ENCODE peak calls at places on chromosome 19, in six cellular contexts. One of them, this sample, is unnamed.

GRCh38 chr19:38727868-38728660 is 16.2 kb downstream of the CAPN12 start:
- DNase-seq in PC-3: no peak
- DNase-seq in cardiac fibroblast: peak; percentile 86
- DNase-seq in PC-9: no peak
- DNase-seq in gastrocnemius medialis: no peak
- DNase-seq in cardiac muscle cell: no peak
- DNase-seq in this sample: no peak

GRCh38 chr19:16660763-16661479 is at the start of gene TMEM38A:
- DNase-seq in PC-3: peak; percentile 45
- DNase-seq in cardiac fibroblast: no peak
- DNase-seq in PC-9: peak; percentile 80
- DNase-seq in gastrocnemius medialis: peak; percentile 58
- DNase-seq in cardiac muscle cell: peak; percentile 63
- DNase-seq in this sample: peak; percentile 53

GRCh38 chr19:4722671-4723464 is 774 bp downstream of the DPP9 start:
- DNase-seq in PC-3: peak; percentile 42
- DNase-seq in cardiac fibroblast: peak; percentile 89
- DNase-seq in PC-9: no peak
- DNase-seq in gastrocnemius medialis: no peak
- DNase-seq in cardiac muscle cell: no peak
- DNase-seq in this sample: no peak

GRCh38 chr19:29054886-29055675 is 157.9 kb downstream of the UQCRFS1 start:
- DNase-seq in PC-3: no peak
- DNase-seq in cardiac fibroblast: no peak
- DNase-seq in PC-9: no peak
- DNase-seq in gastrocnemius medialis: no peak
- DNase-seq in cardiac muscle cell: no peak
- DNase-seq in this sample: no peak

GRCh38 chr19:682678-683320 is 6.6 kb downstream of the FSTL3 start:
- DNase-seq in PC-3: no peak
- DNase-seq in cardiac fibroblast: no peak
- DNase-seq in PC-9: no peak
- DNase-seq in gastrocnemius medialis: no peak
- DNase-seq in cardiac muscle cell: no peak
- DNase-seq in this sample: no peak

GRCh38 chr19:41350735-41351338 is 2.9 kb downstream of the TGFB1 start:
- DNase-seq in PC-3: no peak
- DNase-seq in cardiac fibroblast: peak; percentile 29
- DNase-seq in PC-9: no peak
- DNase-seq in gastrocnemius medialis: no peak
- DNase-seq in cardiac muscle cell: no peak
- DNase-seq in this sample: no peak

GRCh38 chr19:28067882-28068281 is 1145.1 kb downstream of the UQCRFS1 start:
- DNase-seq in PC-3: no peak
- DNase-seq in cardiac fibroblast: no peak
- DNase-seq in PC-9: no peak
- DNase-seq in gastrocnemius medialis: no peak
- DNase-seq in cardiac muscle cell: no peak
- DNase-seq in this sample: no peak

GRCh38 chr19:6233827-6234511 is 45.8 kb downstream of the MLLT1 start:
- DNase-seq in PC-3: no peak
- DNase-seq in cardiac fibroblast: peak; percentile 44
- DNase-seq in PC-9: no peak
- DNase-seq in gastrocnemius medialis: peak; percentile 62
- DNase-seq in cardiac muscle cell: no peak
- DNase-seq in this sample: no peak

GRCh38 chr19:40612831-40613668 is 11.9 kb downstream of the LTBP4 start:
- DNase-seq in PC-3: no peak
- DNase-seq in cardiac fibroblast: no peak
- DNase-seq in PC-9: peak; percentile 79
- DNase-seq in gastrocnemius medialis: no peak
- DNase-seq in cardiac muscle cell: peak; percentile 64
- DNase-seq in this sample: peak; percentile 52

GRCh38 chr19:29576761-29577661 is 29.1 kb upstream of the POP4 start:
- DNase-seq in PC-3: no peak
- DNase-seq in cardiac fibroblast: no peak
- DNase-seq in PC-9: no peak
- DNase-seq in gastrocnemius medialis: no peak
- DNase-seq in cardiac muscle cell: no peak
- DNase-seq in this sample: no peak

DNA sequence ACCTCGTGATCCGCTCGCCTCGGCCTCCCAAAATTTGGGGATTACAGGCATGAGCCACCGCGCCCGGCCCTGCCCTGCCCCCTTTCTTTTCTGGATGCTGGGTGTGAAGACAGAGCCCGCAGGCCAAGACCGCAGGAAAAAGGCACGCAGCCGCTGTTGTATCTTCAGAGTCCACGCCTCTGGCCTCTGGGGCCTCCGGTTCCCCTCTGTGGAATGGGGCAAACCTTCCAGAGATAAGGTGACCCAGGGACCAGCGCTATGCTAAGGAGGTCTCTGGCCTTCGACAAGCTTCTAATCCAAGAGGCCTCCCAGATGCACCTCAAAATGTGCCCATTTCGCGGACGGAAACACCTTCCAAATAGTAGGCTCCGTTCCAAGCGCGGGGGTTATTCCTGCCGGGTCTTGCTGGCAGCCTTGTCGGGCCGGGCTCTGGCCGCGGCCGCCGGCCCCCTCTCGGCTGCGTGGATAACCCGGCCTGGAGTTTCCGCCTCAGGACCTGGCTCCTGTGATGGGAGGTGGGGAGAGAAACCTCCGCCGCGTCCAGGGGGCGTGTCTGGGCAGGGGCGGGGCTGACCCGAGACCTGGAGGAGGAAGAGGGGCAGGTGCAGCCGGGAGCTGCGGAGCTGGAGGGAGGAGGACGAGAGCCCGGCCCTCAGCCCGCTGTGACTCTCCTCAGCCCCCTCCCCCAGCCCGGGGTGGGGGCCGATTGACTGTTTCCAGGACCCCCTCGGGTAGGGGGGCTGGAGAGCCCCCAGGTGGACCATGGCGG is 13.1 kb downstream of the TJP3 start:
- DNase-seq in PC-3: peak; percentile 92
- DNase-seq in cardiac fibroblast: peak; percentile 90
- DNase-seq in PC-9: peak; percentile 96
- DNase-seq in gastrocnemius medialis: peak; percentile 18
- DNase-seq in cardiac muscle cell: peak; percentile 93
- DNase-seq in this sample: peak; percentile 97
- H3K4me3 ChIP-seq in PC-3: peak overlapping the region; percentile 62
- H3K4me3 ChIP-seq in cardiac fibroblast: no peak overlapping the region
- H3K4me3 ChIP-seq in PC-9: peak overlapping the region; percentile 65
- H3K4me3 ChIP-seq in gastrocnemius medialis: no peak overlapping the region
- H3K4me3 ChIP-seq in cardiac muscle cell: peak overlapping the region; percentile 21
- H3K4me3 ChIP-seq in this sample: peak overlapping the region; percentile 57

DNA sequence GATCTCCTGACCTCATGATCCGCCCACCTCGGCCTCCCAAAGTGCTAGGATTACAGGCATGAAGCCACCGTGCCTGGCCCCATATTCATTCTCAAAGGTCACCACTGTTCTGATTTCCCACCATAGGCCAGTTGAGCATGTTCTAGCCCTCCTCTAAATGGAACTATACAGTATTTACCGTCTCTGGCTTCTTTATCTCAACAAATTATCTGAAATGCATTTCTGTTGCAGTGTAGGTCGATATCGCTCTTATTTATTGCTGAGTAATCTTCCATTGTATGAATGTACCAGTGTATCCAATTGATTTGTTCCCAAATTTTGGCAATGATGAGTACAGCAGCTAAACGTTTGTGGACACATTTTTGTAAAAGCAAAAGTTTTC is 15.4 kb downstream of the SLC1A5 start:
- DNase-seq in PC-3: no peak
- DNase-seq in cardiac fibroblast: no peak
- DNase-seq in PC-9: no peak
- DNase-seq in gastrocnemius medialis: no peak
- DNase-seq in cardiac muscle cell: no peak
- DNase-seq in this sample: no peak
- TF ChIP-seq CTCF in PC-3: no peak
- TF ChIP-seq CTCF in cardiac fibroblast: no peak
- TF ChIP-seq CTCF in PC-9: no peak
- TF ChIP-seq CTCF in gastrocnemius medialis: no peak
- TF ChIP-seq CTCF in cardiac muscle cell: no peak
- TF ChIP-seq CTCF in this sample: no peak

DNA sequence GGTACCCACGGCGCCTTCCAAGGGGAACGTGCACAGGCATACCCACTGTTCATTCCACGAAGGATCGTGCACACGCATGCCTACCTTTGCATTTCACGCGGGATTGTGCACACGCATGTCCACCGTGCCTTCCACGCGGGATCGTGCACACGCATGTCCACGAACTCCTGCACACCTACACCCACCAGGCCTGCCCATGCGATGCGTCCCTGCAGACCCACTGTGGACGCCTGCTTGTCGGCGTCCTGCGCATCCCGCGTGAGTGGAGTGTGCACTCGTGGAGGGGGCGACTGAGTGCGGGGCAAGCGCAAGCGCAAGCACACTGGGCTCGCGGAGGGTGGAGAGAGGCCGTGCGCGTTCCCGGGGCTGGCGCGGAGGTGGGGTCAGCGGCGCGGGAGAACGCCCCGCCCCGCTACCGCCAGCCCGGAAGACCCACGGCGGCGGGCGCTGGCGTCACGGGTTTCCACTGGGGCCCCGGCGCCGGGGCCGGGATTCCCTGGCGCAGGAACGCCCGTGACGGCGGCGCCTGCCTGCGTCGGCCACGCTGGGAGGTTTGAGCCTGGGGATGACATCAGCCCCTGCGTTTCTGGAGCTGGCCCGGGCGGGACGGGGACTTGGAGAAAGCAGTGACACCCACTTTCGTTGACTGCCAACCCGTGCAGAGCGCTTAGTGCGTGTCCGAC is 18.7 kb downstream of the GADD45B start:
- DNase-seq in PC-3: peak; percentile 61
- DNase-seq in cardiac fibroblast: peak; percentile 92
- DNase-seq in PC-9: peak; percentile 32
- DNase-seq in gastrocnemius medialis: peak; percentile 46
- DNase-seq in cardiac muscle cell: peak; percentile 64
- DNase-seq in this sample: no peak
- H3K4me3 ChIP-seq in PC-3: peak overlapping the region; percentile 98
- H3K4me3 ChIP-seq in cardiac fibroblast: peak overlapping the region; percentile 52
- H3K4me3 ChIP-seq in PC-9: peak overlapping the region; percentile 62
- H3K4me3 ChIP-seq in gastrocnemius medialis: peak overlapping the region; percentile 60
- H3K4me3 ChIP-seq in cardiac muscle cell: peak overlapping the region; percentile 7
- H3K4me3 ChIP-seq in this sample: peak overlapping the region; percentile 33

GRCh38 chr19:13585512-13585911 is 79.2 kb upstream of the CACNA1A start:
- DNase-seq in PC-3: no peak
- DNase-seq in cardiac fibroblast: no peak
- DNase-seq in PC-9: no peak
- DNase-seq in gastrocnemius medialis: no peak
- DNase-seq in cardiac muscle cell: no peak
- DNase-seq in this sample: no peak

GRCh38 chr19:13583753-13584152 is 77.5 kb upstream of the CACNA1A start:
- DNase-seq in PC-3: no peak
- DNase-seq in cardiac fibroblast: no peak
- DNase-seq in PC-9: no peak
- DNase-seq in gastrocnemius medialis: no peak
- DNase-seq in cardiac muscle cell: no peak
- DNase-seq in this sample: no peak

DNA sequence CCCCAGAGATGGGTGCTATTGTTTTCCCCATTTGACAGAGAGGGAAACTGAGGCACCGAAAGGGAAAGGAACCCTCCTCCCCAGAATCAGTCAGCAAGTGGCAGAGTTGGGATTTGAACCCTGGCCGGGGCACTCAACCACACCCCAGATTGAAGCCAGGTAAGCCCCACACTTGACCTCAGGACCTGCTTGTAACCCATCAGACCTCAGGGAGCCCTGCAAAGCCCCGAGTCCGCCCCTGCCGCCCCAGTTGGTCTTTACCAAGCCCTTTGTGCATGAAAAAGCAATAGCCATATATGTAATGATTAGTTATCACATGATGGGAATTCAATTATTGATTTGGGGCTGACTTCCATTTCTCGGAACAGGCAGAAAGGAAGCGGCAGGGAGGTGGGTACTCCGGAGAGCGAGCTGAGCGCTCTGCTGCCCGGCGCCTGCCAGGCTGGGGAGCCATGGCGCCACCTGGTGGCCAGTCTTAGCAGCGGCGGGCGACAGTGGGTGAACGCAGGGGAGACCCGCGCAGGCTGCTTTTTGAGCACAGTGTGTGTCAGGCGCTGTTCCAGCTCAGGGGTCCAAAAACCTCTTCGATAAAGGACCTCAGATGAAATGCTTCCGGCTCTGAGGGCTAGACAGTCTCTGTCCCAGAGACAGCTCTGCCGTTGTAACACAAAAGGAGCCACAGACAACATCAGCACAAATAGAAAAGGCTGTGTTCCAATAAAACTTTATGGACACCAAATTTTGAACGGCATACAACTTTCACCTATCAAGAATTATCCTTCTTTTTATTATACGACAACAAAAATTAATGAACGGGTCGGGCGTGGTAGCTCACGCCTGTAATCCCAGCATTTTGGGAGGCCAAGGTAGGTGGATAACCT is 82.9 kb upstream of the CACNA1A start:
- DNase-seq in PC-3: peak; percentile 84
- DNase-seq in cardiac fibroblast: peak; percentile 65
- DNase-seq in PC-9: peak; percentile 69
- DNase-seq in gastrocnemius medialis: peak; percentile 3
- DNase-seq in cardiac muscle cell: peak; percentile 84
- DNase-seq in this sample: peak; percentile 61
- TF ChIP-seq CTCF in PC-3: peak; percentile 99
- TF ChIP-seq CTCF in cardiac fibroblast: peak; percentile 99
- TF ChIP-seq CTCF in PC-9: peak; percentile 97
- TF ChIP-seq CTCF in gastrocnemius medialis: peak; percentile 72
- TF ChIP-seq CTCF in cardiac muscle cell: peak; percentile 94
- TF ChIP-seq CTCF in this sample: peak; percentile 91